ENCODE peak calls at places on chromosomes 4 and X, in ten cellular contexts. F is IMR-90, L is cardiac fibroblast, V is right lobe of liver, Q is natural killer cell, T is fibroblast of lung, X is GM13977, K is epithelial cell of esophagus, J is HFF-Myc, Y is upper lobe of left lung. H is an unnamed sample.

GRCh38 chrX:15055146-15055930 is 182.1 kb downstream of the MOSPD2 start:
- DNase-seq in F (peak; percentile 51), L (no peak), V (no peak), Q (no peak), T (no peak), X (no peak), K (peak; percentile 7), J (no peak), Y (no peak), H (no peak)

GRCh38 chrX:18354369-18355329 is at the start of gene SCML2:
- DNase-seq in F (peak; percentile 21), L (peak; percentile 23), V (peak; percentile 47), Q (peak; percentile 24), T (peak; percentile 46), X (peak; percentile 48), K (peak; percentile 13), J (no peak), Y (peak; percentile 91), H (no peak)

GRCh38 chr4:186724861-186725419 is 1.3 kb upstream of the FAT1 start:
- DNase-seq in F (peak; percentile 40), L (peak; percentile 55), V (no peak), Q (no peak), T (peak; percentile 46), X (peak; percentile 36), K (peak; percentile 38), J (no peak), Y (no peak), H (no peak)

GRCh38 chrX:47198026-47198686 is 4.5 kb downstream of the UBA1 start:
- DNase-seq in F (peak; percentile 20), L (peak; percentile 22), V (no peak), Q (no peak), T (no peak), X (no peak), K (no peak), J (no peak), Y (no peak), H (no peak)

GRCh38 chr4:91035276-91035675 is 908.1 kb downstream of the CCSER1 start:
- DNase-seq in F (no peak), L (no peak), V (no peak), Q (no peak), T (peak; percentile 9), X (no peak), K (no peak), J (no peak), Y (no peak), H (no peak)

GRCh38 chr4:40559585-40560465 is 69.8 kb downstream of the RBM47 start:
- DNase-seq in F (no peak), L (no peak), V (no peak), Q (no peak), T (no peak), X (no peak), K (no peak), J (no peak), Y (no peak), H (no peak)

GRCh38 chr4:98516441-98517323 is 141.7 kb downstream of the TSPAN5 start:
- DNase-seq in F (peak; percentile 27), L (peak; percentile 58), V (no peak), Q (no peak), T (peak; percentile 50), X (no peak), K (no peak), J (peak; percentile 50), Y (no peak), H (no peak)

GRCh38 chr4:7358100-7358735 is 76.5 kb downstream of the PSAPL1 start:
- DNase-seq in F (peak; percentile 93), L (peak; percentile 67), V (no peak), Q (no peak), T (peak; percentile 88), X (no peak), K (peak; percentile 5), J (peak; percentile 61), Y (no peak), H (peak; percentile 59)

GRCh38 chrX:15546745-15547144 is 46.1 kb downstream of the BMX start:
- DNase-seq in F (no peak), L (no peak), V (no peak), Q (no peak), T (no peak), X (no peak), K (no peak), J (no peak), Y (no peak), H (no peak)

GRCh38 chr4:73442275-73442674 is 6.3 kb downstream of the AFP start:
- DNase-seq in F (no peak), L (no peak), V (no peak), Q (no peak), T (no peak), X (no peak), K (no peak), J (no peak), Y (no peak), H (no peak)

GRCh38 chrX:150475466-150475865 is 93.0 kb upstream of the MTM1 start:
- DNase-seq in F (peak; percentile 7), L (peak; percentile 13), V (no peak), Q (no peak), T (peak; percentile 50), X (no peak), K (no peak), J (no peak), Y (no peak), H (no peak)

GRCh38 chr4:105451346-105451745 is 22.5 kb downstream of the PPA2 start:
- DNase-seq in F (no peak), L (no peak), V (no peak), Q (no peak), T (no peak), X (no peak), K (no peak), J (no peak), Y (no peak), H (no peak)

GRCh38 chrX:129979207-129979920 is 3.1 kb upstream of the BCORL1 start:
- DNase-seq in F (no peak), L (no peak), V (no peak), Q (no peak), T (no peak), X (no peak), K (no peak), J (no peak), Y (peak; percentile 77), H (no peak)

GRCh38 chrX:100659431-100660137 is 15.6 kb downstream of the SRPX2 start:
- DNase-seq in F (no peak), L (no peak), V (no peak), Q (no peak), T (peak; percentile 30), X (no peak), K (no peak), J (no peak), Y (no peak), H (no peak)

GRCh38 chr4:3517731-3518510 is 14.3 kb downstream of the LRPAP1 start:
- DNase-seq in F (no peak), L (no peak), V (peak; percentile 14), Q (no peak), T (no peak), X (no peak), K (no peak), J (no peak), Y (peak; percentile 73), H (no peak)

GRCh38 chrX:72296991-72297390 is 8.7 kb downstream of the CITED1 start:
- DNase-seq in F (no peak), L (no peak), V (no peak), Q (no peak), T (no peak), X (no peak), K (no peak), J (no peak), Y (no peak), H (no peak)

GRCh38 chrX:72297953-72298730 is 7.6 kb downstream of the CITED1 start:
- DNase-seq in F (no peak), L (peak; percentile 39), V (no peak), Q (no peak), T (no peak), X (no peak), K (peak; percentile 40), J (no peak), Y (no peak), H (no peak)

GRCh38 chrX:72295745-72296144 is 10.0 kb downstream of the CITED1 start:
- DNase-seq in F (no peak), L (no peak), V (no peak), Q (no peak), T (no peak), X (no peak), K (no peak), J (no peak), Y (no peak), H (no peak)

GRCh38 chrX:72299891-72300630 is 5.7 kb downstream of the CITED1 start:
- DNase-seq in F (no peak), L (no peak), V (no peak), Q (no peak), T (no peak), X (no peak), K (no peak), J (no peak), Y (no peak), H (no peak)

GRCh38 chrX:72294497-72294896 is 11.2 kb downstream of the CITED1 start:
- DNase-seq in F (no peak), L (no peak), V (no peak), Q (no peak), T (no peak), X (no peak), K (no peak), J (no peak), Y (no peak), H (no peak)
- TF ChIP-seq CTCF in F (peak; percentile 1), L (no peak), V (no peak), Q (no peak), T (no peak), X (no peak), K (no peak), J (no peak), Y (no peak), H (no peak)

GRCh38 chr4:149645790-149646189 is 169.9 kb downstream of the IQCM start:
- DNase-seq in F (no peak), L (no peak), V (no peak), Q (no peak), T (no peak), X (no peak), K (peak; percentile 30), J (no peak), Y (no peak), H (no peak)
- TF ChIP-seq CTCF in F (no peak), L (no peak), V (no peak), Q (no peak), T (no peak), X (no peak), K (peak; percentile 16), J (no peak), Y (no peak), H (no peak)

GRCh38 chrX:24498975-24499374 is 33.9 kb downstream of the PDK3 start:
- DNase-seq in F (peak; percentile 11), L (peak; percentile 19), V (no peak), Q (no peak), T (peak; percentile 15), X (peak; percentile 28), K (peak; percentile 45), J (no peak), Y (no peak), H (no peak)
- TF ChIP-seq CTCF in F (peak; percentile 50), L (peak; percentile 43), V (peak; percentile 67), Q (peak; percentile 30), T (no peak), X (peak; percentile 44), K (peak; percentile 36), J (peak; percentile 3), Y (peak; percentile 64), H (peak; percentile 41)

GRCh38 chr4:14871676-14872430 is 130.4 kb upstream of the CPEB2 start:
- DNase-seq in F (no peak), L (peak; percentile 11), V (peak; percentile 48), Q (no peak), T (no peak), X (no peak), K (peak; percentile 86), J (no peak), Y (no peak), H (no peak)
- TF ChIP-seq CTCF in F (peak; percentile 2), L (peak; percentile 23), V (peak; percentile 51), Q (peak; percentile 35), T (no peak), X (peak; percentile 39), K (peak; percentile 33), J (peak; percentile 45), Y (no peak), H (peak; percentile 31)

H was measured in BJ.